ENCODE peak calls at places on chromosome 12, in six cellular contexts. L is tibial artery, W is dorsolateral prefrontal cortex, K is heart right ventricle, J is MM.1S, T is breast epithelium. Y is an unnamed sample.

GRCh38 chr12:23204933-23205778 is 580.2 kb downstream of the ETNK1 start:
- DNase-seq in L (no peak), W (no peak), K (no peak), J (peak), T (no peak), Y (no peak)

GRCh38 chr12:7289743-7290142 is 14.1 kb upstream of the ACSM4 start:
- DNase-seq in L (no peak), W (no peak), K (no peak), J (no peak), T (no peak), Y (no peak)

GRCh38 chr12:6961695-6962284 is 8.7 kb downstream of the PHB2 start:
- DNase-seq in L (peak), W (no peak), K (peak), J (peak), T (peak), Y (no peak)

GRCh38 chr12:96198970-96199369 is 4.8 kb downstream of the ELK3 start:
- DNase-seq in L (no peak), W (no peak), K (no peak), J (no peak), T (no peak), Y (no peak)

GRCh38 chr12:113086249-113087164 is 30.0 kb downstream of the DTX1 start:
- DNase-seq in L (no peak), W (no peak), K (no peak), J (no peak), T (no peak), Y (no peak)

GRCh38 chr12:107369679-107370078 is 276.3 kb upstream of the CRY1 start:
- DNase-seq in L (no peak), W (no peak), K (no peak), J (no peak), T (no peak), Y (no peak)

GRCh38 chr12:108629824-108630476 is 3.7 kb downstream of the SELPLG start:
- DNase-seq in L (peak), W (no peak), K (no peak), J (peak), T (no peak), Y (no peak)

GRCh38 chr12:71551529-71551928 is 111.9 kb downstream of the LGR5 start:
- DNase-seq in L (no peak), W (no peak), K (no peak), J (no peak), T (no peak), Y (no peak)

GRCh38 chr12:124477109-124477915 is 90.1 kb downstream of the NCOR2 start:
- DNase-seq in L (no peak), W (no peak), K (peak), J (no peak), T (no peak), Y (no peak)

GRCh38 chr12:42590324-42590934 is 883 bp upstream of the PRICKLE1 start:
- DNase-seq in L (peak), W (peak), K (peak), J (peak), T (no peak), Y (no peak)

GRCh38 chr12:121512561-121512960 is 68.3 kb downstream of the KDM2B start:
- DNase-seq in L (no peak), W (peak), K (no peak), J (no peak), T (no peak), Y (no peak)

GRCh38 chr12:219891-220352 is 6.0 kb upstream of the SLC6A12 start:
- DNase-seq in L (peak), W (peak), K (peak), J (peak), T (no peak), Y (peak)

GRCh38 chr12:132007041-132007440 is 57.3 kb downstream of the EP400 start:
- DNase-seq in L (no peak), W (no peak), K (no peak), J (no peak), T (no peak), Y (no peak)

GRCh38 chr12:96810477-96810876 is 96.6 kb upstream of the NEDD1 start:
- DNase-seq in L (no peak), W (no peak), K (no peak), J (no peak), T (no peak), Y (no peak)

GRCh38 chr12:100574262-100575074 is 984 bp downstream of the GAS2L3 start:
- DNase-seq in L (no peak), W (no peak), K (peak), J (no peak), T (no peak), Y (no peak)

GRCh38 chr12:115830070-115830469 is 447.4 kb downstream of the MED13L start:
- DNase-seq in L (no peak), W (no peak), K (no peak), J (no peak), T (no peak), Y (no peak)

GRCh38 chr12:26152507-26153102 is 27.8 kb upstream of the BHLHE41 start:
- DNase-seq in L (no peak), W (no peak), K (no peak), J (no peak), T (no peak), Y (no peak)

GRCh38 chr12:75660107-75660530 is 148.7 kb upstream of the KRR1 start:
- DNase-seq in L (no peak), W (no peak), K (no peak), J (no peak), T (no peak), Y (no peak)

GRCh38 chr12:98465950-98466349 is 49.4 kb upstream of the TMPO start:
- DNase-seq in L (no peak), W (no peak), K (no peak), J (no peak), T (no peak), Y (no peak)

GRCh38 chr12:1848146-1848545 is 27.8 kb downstream of the LRTM2 start:
- DNase-seq in L (no peak), W (no peak), K (no peak), J (no peak), T (no peak), Y (no peak)

GRCh38 chr12:120630139-120630895 is 10.1 kb upstream of the CABP1 start:
- DNase-seq in L (no peak), W (peak), K (no peak), J (no peak), T (no peak), Y (peak)

GRCh38 chr12:110281549-110282342 is 699 bp downstream of the ATP2A2 start:
- DNase-seq in L (peak), W (peak), K (peak), J (peak), T (peak), Y (no peak)

GRCh38 chr12:102174117-102174516 is 23.5 kb downstream of the PMCH start:
- DNase-seq in L (no peak), W (no peak), K (no peak), J (no peak), T (no peak), Y (no peak)

GRCh38 chr12:108914031-108914630 is 34.2 kb downstream of the DAO start:
- DNase-seq in L (peak), W (peak), K (no peak), J (no peak), T (peak), Y (no peak)

GRCh38 chr12:63294327-63294632 is 143.3 kb upstream of the AVPR1A start:
- DNase-seq in L (no peak), W (no peak), K (no peak), J (no peak), T (no peak), Y (no peak)

GRCh38 chr12:52260351-52261210 is 13.9 kb upstream of the KRT86 start:
- DNase-seq in L (no peak), W (no peak), K (no peak), J (no peak), T (no peak), Y (no peak)

GRCh38 chr12:119578112-119578511 is 15.5 kb upstream of the TMEM233 start:
- DNase-seq in L (no peak), W (no peak), K (no peak), J (no peak), T (no peak), Y (no peak)

GRCh38 chr12:124544311-124544970 is 23.0 kb downstream of the NCOR2 start:
- DNase-seq in L (no peak), W (no peak), K (no peak), J (no peak), T (no peak), Y (no peak)

GRCh38 chr12:15782667-15783066 is 6.5 kb downstream of the EPS8 start:
- DNase-seq in L (no peak), W (no peak), K (no peak), J (no peak), T (no peak), Y (no peak)

GRCh38 chr12:92955997-92956663 is 27.0 kb upstream of the EEA1 start:
- DNase-seq in L (no peak), W (no peak), K (no peak), J (no peak), T (no peak), Y (no peak)

GRCh38 chr12:27515671-27516070 is 8.3 kb upstream of the PPFIBP1 start:
- DNase-seq in L (no peak), W (no peak), K (no peak), J (no peak), T (no peak), Y (no peak)

GRCh38 chr12:40016960-40017359 is 88.9 kb downstream of the SLC2A13 start:
- DNase-seq in L (no peak), W (no peak), K (no peak), J (no peak), T (no peak), Y (no peak)

GRCh38 chr12:130916251-130916911 is 37.3 kb upstream of the ADGRD1 start:
- DNase-seq in L (peak), W (peak), K (peak), J (no peak), T (no peak), Y (peak)

GRCh38 chr12:76402259-76402658 is 54.0 kb upstream of the BBS10 start:
- DNase-seq in L (no peak), W (no peak), K (no peak), J (no peak), T (no peak), Y (no peak)

GRCh38 chr12:47078733-47079364 is 572 bp upstream of the PCED1B start:
- DNase-seq in L (no peak), W (no peak), K (peak), J (no peak), T (peak), Y (no peak)

DNA sequence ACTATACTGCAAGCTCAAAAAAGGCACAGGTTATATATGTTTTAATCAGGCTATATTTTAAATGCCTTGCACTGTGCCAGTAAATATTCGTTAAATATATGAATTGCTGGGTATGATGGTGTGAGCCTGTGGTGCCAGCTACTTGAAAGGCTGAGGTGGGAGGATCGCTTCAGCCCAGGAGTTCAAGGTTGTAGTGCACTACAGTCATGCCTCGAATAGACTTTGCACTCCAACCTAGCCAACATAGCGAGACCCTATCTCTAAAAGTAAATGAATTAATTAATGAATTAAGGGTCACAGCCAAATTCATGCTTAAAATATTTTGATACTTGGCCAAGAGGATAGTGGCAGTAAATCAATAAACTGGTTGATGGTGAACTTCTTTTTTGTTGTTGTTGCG is 22.2 kb upstream of the MDM2 start:
- DNase-seq in L (no peak), W (no peak), K (no peak), J (no peak), T (no peak), Y (no peak)
- H3K27ac ChIP-seq in L (no peak), W (no peak), K (no peak), J (no peak), T (no peak), Y (no peak)

GRCh38 chr12:88127099-88127498 is 14.8 kb downstream of the CEP290 start:
- DNase-seq in L (no peak), W (no peak), K (no peak), J (no peak), T (no peak), Y (no peak)
- H3K27ac ChIP-seq in L (no peak), W (no peak), K (no peak), J (no peak), T (no peak), Y (no peak)

DNA sequence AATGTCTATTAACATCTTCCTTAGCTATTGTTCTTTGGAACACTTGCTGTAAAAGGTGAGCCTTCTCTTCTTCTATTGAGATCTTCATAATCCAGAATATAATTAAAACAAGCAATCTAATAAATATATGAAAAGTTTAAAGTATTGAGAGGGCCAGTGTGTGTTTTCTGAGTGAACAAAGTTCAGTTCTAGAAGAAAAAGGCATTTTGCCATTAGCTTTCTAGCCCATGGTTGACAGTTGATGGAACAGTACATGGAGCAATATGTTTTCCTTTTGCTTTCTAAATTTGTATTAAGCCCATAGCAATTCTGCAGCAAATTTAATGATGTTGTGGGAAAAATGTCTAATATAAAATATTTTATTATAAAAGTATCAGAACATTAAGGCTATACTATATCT is 853.0 kb downstream of the TRHDE start:
- DNase-seq in L (no peak), W (no peak), K (no peak), J (no peak), T (no peak), Y (no peak)
- H3K27ac ChIP-seq in L (no peak), W (no peak), K (no peak), J (no peak), T (no peak), Y (no peak)

GRCh38 chr12:94261781-94262180 is 113.4 kb downstream of the PLXNC1 start:
- DNase-seq in L (no peak), W (no peak), K (no peak), J (no peak), T (no peak), Y (no peak)
- H3K27ac ChIP-seq in L (peak), W (peak), K (peak), J (no peak), T (peak), Y (peak)